ENCODE peak calls at places on chromosome 1, in five cellular contexts. N is transverse colon, Z is esophagus muscularis mucosa, V is A549, L is tibial nerve. W is an unnamed sample.

GRCh38 chr1:21565285-21565684 is 56.1 kb downstream of the ALPL start:
- DNase-seq in N (no peak), Z (no peak), V (no peak), L (no peak), W (no peak)

GRCh38 chr1:154478639-154479038 is 23.4 kb upstream of the TDRD10 start:
- DNase-seq in N (peak; percentile 40), Z (no peak), V (peak; percentile 45), L (no peak), W (no peak)

GRCh38 chr1:89525169-89525855 is 683 bp downstream of the LRRC8B start:
- DNase-seq in N (no peak), Z (no peak), V (peak; percentile 39), L (peak; percentile 18), W (no peak)

GRCh38 chr1:45926302-45926701 is 122.9 kb downstream of the MAST2 start:
- DNase-seq in N (no peak), Z (no peak), V (no peak), L (no peak), W (no peak)

GRCh38 chr1:113217447-113218208 is 144.6 kb downstream of the LRIG2 start:
- DNase-seq in N (peak; percentile 54), Z (no peak), V (no peak), L (no peak), W (no peak)

GRCh38 chr1:108050911-108051624 is 86.1 kb upstream of the VAV3 start:
- DNase-seq in N (no peak), Z (no peak), V (no peak), L (no peak), W (no peak)

GRCh38 chr1:178490136-178490535 is 6.6 kb downstream of the CLEC20A start:
- DNase-seq in N (no peak), Z (no peak), V (no peak), L (no peak), W (no peak)

GRCh38 chr1:165259236-165259635 is 97.3 kb downstream of the LMX1A start:
- DNase-seq in N (no peak), Z (no peak), V (no peak), L (no peak), W (no peak)

GRCh38 chr1:55575571-55576279 is 360.6 kb upstream of the USP24 start:
- DNase-seq in N (peak; percentile 22), Z (peak; percentile 93), V (no peak), L (peak; percentile 41), W (no peak)

GRCh38 chr1:24898909-24899439 is 31.1 kb downstream of the RUNX3 start:
- DNase-seq in N (peak; percentile 5), Z (no peak), V (no peak), L (no peak), W (peak; percentile 9)

GRCh38 chr1:39727221-39727931 is 11.3 kb upstream of the PPIE start:
- DNase-seq in N (no peak), Z (peak; percentile 29), V (no peak), L (no peak), W (no peak)

GRCh38 chr1:61397915-61398314 is 315.6 kb downstream of the NFIA start:
- DNase-seq in N (no peak), Z (no peak), V (no peak), L (no peak), W (no peak)

GRCh38 chr1:193185861-193186714 is at the start of gene B3GALT2:
- DNase-seq in N (peak; percentile 32), Z (no peak), V (no peak), L (no peak), W (no peak)

GRCh38 chr1:226697151-226697575 is 41.9 kb downstream of the ITPKB start:
- DNase-seq in N (no peak), Z (no peak), V (no peak), L (no peak), W (no peak)

GRCh38 chr1:62637392-62638105 is 40.2 kb downstream of the ANGPTL3 start:
- DNase-seq in N (no peak), Z (no peak), V (peak; percentile 5), L (no peak), W (no peak)

GRCh38 chr1:3439346-3439745 is 15.1 kb upstream of the ARHGEF16 start:
- DNase-seq in N (no peak), Z (no peak), V (no peak), L (no peak), W (no peak)

GRCh38 chr1:196486346-196486745 is 121.9 kb downstream of the KCNT2 start:
- DNase-seq in N (no peak), Z (no peak), V (no peak), L (no peak), W (no peak)

GRCh38 chr1:171252482-171252881 is 4.2 kb downstream of the FMO1 start:
- DNase-seq in N (peak; percentile 60), Z (no peak), V (no peak), L (no peak), W (peak; percentile 49)

GRCh38 chr1:115501476-115501875 is 140.3 kb upstream of the VANGL1 start:
- DNase-seq in N (no peak), Z (no peak), V (no peak), L (no peak), W (no peak)

GRCh38 chr1:18915341-18915740 is 13.0 kb upstream of the ALDH4A1 start:
- DNase-seq in N (no peak), Z (no peak), V (no peak), L (no peak), W (no peak)

GRCh38 chr1:2537785-2538115 is 7.7 kb upstream of the HES5 start:
- DNase-seq in N (no peak), Z (no peak), V (no peak), L (no peak), W (no peak)

GRCh38 chr1:110390096-110390495 is 730 bp downstream of the SLC16A4 start:
- DNase-seq in N (peak; percentile 17), Z (no peak), V (peak; percentile 79), L (peak; percentile 34), W (no peak)

GRCh38 chr1:59156526-59157196 is 140.2 kb upstream of the FGGY start:
- DNase-seq in N (no peak), Z (peak; percentile 42), V (peak; percentile 67), L (no peak), W (no peak)

GRCh38 chr1:228496494-228496893 is 9.3 kb downstream of the RNF187 start:
- DNase-seq in N (no peak), Z (no peak), V (no peak), L (no peak), W (no peak)

GRCh38 chr1:163074004-163074403 is 4.8 kb downstream of the RGS4 start:
- DNase-seq in N (no peak), Z (no peak), V (no peak), L (no peak), W (no peak)

GRCh38 chr1:65469126-65469888 is 48.8 kb downstream of the LEPR start:
- DNase-seq in N (no peak), Z (no peak), V (no peak), L (no peak), W (no peak)

GRCh38 chr1:31366796-31367195 is 6.1 kb downstream of the FABP3 start:
- DNase-seq in N (no peak), Z (no peak), V (no peak), L (no peak), W (no peak)

GRCh38 chr1:35298464-35298863 is 30.0 kb downstream of the ZMYM4 start:
- DNase-seq in N (no peak), Z (no peak), V (peak; percentile 28), L (no peak), W (peak; percentile 27)

GRCh38 chr1:55262822-55263221 is 47.7 kb upstream of the USP24 start:
- DNase-seq in N (no peak), Z (no peak), V (no peak), L (no peak), W (no peak)

GRCh38 chr1:212678456-212679410 is 20.9 kb downstream of the BATF3 start:
- DNase-seq in N (no peak), Z (no peak), V (no peak), L (no peak), W (no peak)
- TF ChIP-seq EP300 in N (no peak), Z (no peak), V (no peak), L (no peak), W (no peak)

GRCh38 chr1:183942933-183943693 is 94.4 kb downstream of the COLGALT2 start:
- DNase-seq in N (no peak), Z (no peak), V (peak; percentile 37), L (no peak), W (no peak)
- TF ChIP-seq CTCF in N (no peak), Z (no peak), V (no peak), L (no peak), W (no peak)

DNA sequence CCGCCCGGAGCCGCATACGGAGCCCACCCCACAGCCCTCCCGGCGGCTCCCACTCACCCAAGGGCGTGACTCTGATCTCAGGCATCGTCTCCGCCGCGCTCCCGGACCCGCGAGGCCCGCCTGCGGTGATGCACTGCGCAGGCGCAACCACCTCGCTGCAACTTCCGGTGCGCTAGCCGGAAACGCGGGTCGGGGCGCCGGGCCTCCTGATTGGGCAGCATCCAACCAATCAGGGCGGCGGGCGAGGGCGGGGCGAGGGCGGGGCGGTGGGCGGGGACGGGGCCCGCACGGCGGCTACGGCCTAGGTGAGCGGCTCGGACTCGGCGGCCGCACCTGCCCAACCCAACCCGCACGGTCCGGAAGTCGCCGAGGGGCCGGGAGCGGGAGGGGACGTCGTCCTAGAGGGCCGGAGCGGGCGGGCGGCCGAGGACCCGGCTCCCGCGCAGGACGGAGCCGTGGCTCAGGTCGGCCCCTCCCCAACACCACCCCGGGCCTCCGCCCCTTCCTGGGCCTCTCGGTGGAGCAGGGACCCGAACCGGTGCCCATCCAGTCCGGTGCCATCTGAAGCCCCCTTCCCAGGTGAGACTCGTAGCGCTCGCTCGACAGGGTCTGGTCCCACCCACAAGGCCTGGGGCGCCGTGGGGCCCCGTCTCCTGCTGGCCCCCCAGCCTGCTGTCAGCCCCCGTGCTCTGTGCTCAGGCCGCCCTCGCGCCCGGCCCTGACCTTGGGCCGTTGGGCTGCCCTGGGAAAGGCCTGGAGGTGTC is at the start of the genes CPTP and INTS11:
- DNase-seq in N (peak; percentile 97), Z (peak; percentile 97), V (peak; percentile 89), L (peak; percentile 87), W (peak; percentile 95)
- TF ChIP-seq POLR2A in N (peak; percentile 87), Z (peak; percentile 48), V (peak; percentile 67), L (peak; percentile 12), W (no peak)

DNA sequence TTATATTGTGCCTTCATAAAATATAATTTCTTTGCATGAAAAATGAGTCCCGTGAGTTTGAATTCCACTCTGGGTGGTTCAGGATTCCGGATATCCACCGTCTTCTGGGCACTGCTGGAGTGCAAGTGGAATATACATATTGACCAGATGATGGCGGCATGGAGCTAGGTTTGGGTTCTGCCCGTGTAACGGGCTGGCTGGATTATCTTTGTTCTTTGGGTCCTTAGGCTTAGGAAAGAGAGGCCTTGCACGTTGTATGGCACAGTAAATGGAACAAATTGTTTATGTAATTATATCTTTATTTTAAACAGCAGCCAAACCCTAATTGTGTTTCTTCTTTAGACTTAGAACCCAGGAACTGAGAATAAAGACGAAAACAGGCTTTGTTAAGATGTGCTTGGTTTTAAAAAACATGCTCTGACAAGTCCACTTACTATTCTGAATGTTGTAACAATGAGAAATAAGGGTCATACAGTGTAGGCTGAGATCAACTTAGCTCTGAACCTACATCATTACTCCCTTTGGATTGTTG is 13.5 kb upstream of the ACBD6 start:
- DNase-seq in N (peak; percentile 62), Z (no peak), V (peak; percentile 84), L (peak; percentile 37), W (peak; percentile 63)
- TF ChIP-seq EP300 in N (no peak), Z (no peak), V (no peak), L (peak; percentile 40), W (no peak)

W was measured in stomach.